ENCODE peak calls at places on chromosomes 16 and 17, in seven cellular contexts. U is IMR-90, I is mesenchymal stem cell, C is neuronal stem cell, R is mesendoderm, H is trophoblast cell, W is H1. Z is an unnamed sample.

GRCh38 chr17:34504814-34505484 is 74.4 kb upstream of the TMEM132E start:
- DNase-seq in U (no peak), I (no peak), R (no peak), C (no peak), H (no peak), W (no peak), Z (no peak)

GRCh38 chr17:57164814-57165213 is 79.8 kb downstream of the AKAP1 start:
- DNase-seq in I (no peak), W (no peak), H (peak), C (no peak), R (no peak), U (no peak), Z (no peak)

GRCh38 chr16:1983053-1983543 is 895 bp upstream of the GFER start:
- DNase-seq in W (no peak), I (no peak), U (no peak), R (no peak), C (no peak), H (no peak), Z (no peak)

GRCh38 chr16:89574681-89575246 is 794 bp upstream of the CPNE7 start:
- DNase-seq in R (peak), H (peak), W (no peak), U (peak), C (no peak), I (peak), Z (peak)

GRCh38 chr16:51166116-51166515 is 15.0 kb upstream of the SALL1 start:
- DNase-seq in H (no peak), C (no peak), W (no peak), U (no peak), R (no peak), I (no peak), Z (no peak)

GRCh38 chr16:84471966-84472365 is 32.5 kb downstream of the MEAK7 start:
- DNase-seq in H (no peak), C (no peak), U (no peak), W (no peak), I (no peak), R (no peak), Z (peak)

GRCh38 chr17:27296427-27296979 is 2.6 kb downstream of the WSB1 start:
- DNase-seq in R (no peak), H (peak), U (peak), I (peak), W (no peak), C (no peak), Z (no peak)

GRCh38 chr16:53176434-53176833 is 121.6 kb downstream of the CHD9 start:
- DNase-seq in W (no peak), R (no peak), C (no peak), U (no peak), H (no peak), I (no peak), Z (no peak)

GRCh38 chr17:72691601-72692000 is 400.9 kb downstream of the SLC39A11 start:
- DNase-seq in C (no peak), U (peak), R (no peak), H (no peak), W (no peak), I (no peak), Z (no peak)

GRCh38 chr17:7862692-7863437 is 5.1 kb downstream of the CYB5D1 start:
- DNase-seq in C (peak), R (peak), U (peak), I (peak), W (no peak), H (no peak), Z (peak)

GRCh38 chr16:89700649-89701424 is 668 bp downstream of the SPATA2L start:
- DNase-seq in U (peak), H (peak), W (no peak), C (no peak), I (peak), R (peak), Z (peak)

GRCh38 chr17:38336838-38337237 is 6.9 kb downstream of the GPR179 start:
- DNase-seq in C (no peak), R (no peak), U (no peak), W (no peak), I (no peak), H (no peak), Z (no peak)

GRCh38 chr16:12020007-12020406 is 43.5 kb downstream of the SNX29 start:
- DNase-seq in I (no peak), R (no peak), W (no peak), H (no peak), C (no peak), U (no peak), Z (no peak)

GRCh38 chr16:85563515-85564276 is 49.4 kb upstream of the GSE1 start:
- DNase-seq in W (no peak), I (peak), R (no peak), U (peak), H (no peak), C (no peak), Z (no peak)

GRCh38 chr17:14616508-14616907 is 315.6 kb downstream of the HS3ST3B1 start:
- DNase-seq in U (no peak), W (no peak), C (no peak), R (no peak), I (no peak), H (no peak), Z (no peak)

GRCh38 chr16:86509759-86510464 is 415 bp upstream of the FOXF1 start:
- DNase-seq in H (no peak), W (no peak), C (peak), R (peak), U (peak), I (peak), Z (peak)

GRCh38 chr16:47528431-47528830 is 67.3 kb downstream of the PHKB start:
- DNase-seq in R (no peak), H (no peak), C (no peak), U (peak), I (no peak), W (no peak), Z (no peak)

GRCh38 chr17:43998552-43998951 is 5.9 kb upstream of the NAGS start:
- DNase-seq in C (no peak), U (peak), H (no peak), R (no peak), I (no peak), W (no peak), Z (no peak)

GRCh38 chr17:14201087-14201486 is 35.6 kb downstream of the CDRT15 start:
- DNase-seq in H (no peak), C (no peak), R (no peak), U (peak), W (no peak), I (no peak), Z (no peak)

GRCh38 chr17:651596-651995 is 63.0 kb downstream of the VPS53 start:
- DNase-seq in I (no peak), H (no peak), U (no peak), R (no peak), C (no peak), W (no peak), Z (no peak)

GRCh38 chr16:3095869-3096268 is 3.2 kb downstream of the ZSCAN10 start:
- DNase-seq in R (peak), U (no peak), C (no peak), I (no peak), H (no peak), W (no peak), Z (no peak)

GRCh38 chr16:85129846-85130706 is 17.8 kb upstream of the CIBAR2 start:
- DNase-seq in U (peak), R (no peak), C (no peak), W (no peak), I (peak), H (no peak), Z (no peak)

GRCh38 chr17:28571255-28572122 is at the start of gene PIGS:
- DNase-seq in U (peak), R (peak), H (peak), C (peak), W (peak), I (peak), Z (peak)

GRCh38 chr17:73423806-73424205 is 112.0 kb upstream of the CDC42EP4 start:
- DNase-seq in R (no peak), W (no peak), I (no peak), H (no peak), C (no peak), U (no peak), Z (peak)

GRCh38 chr16:30985401-30986128 is 558 bp downstream of the HSD3B7 start:
- DNase-seq in W (no peak), H (peak), I (peak), C (no peak), R (peak), U (no peak), Z (peak)

GRCh38 chr17:52148288-52148968 is 10.1 kb downstream of the CA10 start:
- DNase-seq in W (no peak), C (no peak), U (no peak), R (no peak), I (no peak), H (no peak), Z (no peak)

GRCh38 chr16:51939371-51940005 is 607.5 kb downstream of the TOX3 start:
- DNase-seq in H (no peak), R (no peak), W (no peak), U (no peak), I (no peak), C (no peak), Z (no peak)

GRCh38 chr17:69577098-69577497 is 162.6 kb downstream of the MAP2K6 start:
- DNase-seq in W (no peak), C (no peak), I (no peak), H (no peak), R (no peak), U (no peak), Z (no peak)

GRCh38 chr17:42485680-42486079 is 27.0 kb downstream of the ATP6V0A1 start:
- DNase-seq in W (no peak), C (no peak), I (peak), R (no peak), U (no peak), H (no peak), Z (no peak)

GRCh38 chr16:80583466-80583865 is 42.7 kb downstream of the DYNLRB2 start:
- DNase-seq in R (no peak), H (peak), I (no peak), W (no peak), C (no peak), U (peak), Z (no peak)

GRCh38 chr17:9148908-9149536 is 127.7 kb downstream of the NTN1 start:
- DNase-seq in H (no peak), C (no peak), R (no peak), U (no peak), I (no peak), W (no peak), Z (no peak)

GRCh38 chr16:23408242-23409201 is 44.5 kb downstream of the COG7 start:
- DNase-seq in H (peak), I (peak), R (peak), C (peak), W (no peak), U (peak), Z (no peak)

GRCh38 chr17:21194688-21195087 is 19.3 kb downstream of the TMEM11 start:
- DNase-seq in U (peak), W (no peak), R (no peak), C (no peak), H (peak), I (no peak), Z (no peak)

GRCh38 chr17:46060461-46060860 is 61.4 kb downstream of the STH start:
- DNase-seq in C (no peak), I (no peak), U (no peak), H (no peak), R (no peak), W (no peak), Z (no peak)

GRCh38 chr17:27295945-27296344 is 2.0 kb downstream of the WSB1 start:
- DNase-seq in U (no peak), W (no peak), C (no peak), I (no peak), H (no peak), R (no peak), Z (no peak)

GRCh38 chr17:50350733-50351132 is 4.8 kb downstream of the XYLT2 start:
- DNase-seq in C (no peak), R (no peak), W (no peak), U (no peak), I (no peak), H (no peak), Z (no peak)

GRCh38 chr17:36850794-36851193 is 86.5 kb upstream of the LHX1 start:
- DNase-seq in W (no peak), I (peak), C (no peak), U (peak), H (no peak), R (peak), Z (no peak)

GRCh38 chr16:73290258-73290657 is 242.3 kb upstream of the ZFHX3 start:
- DNase-seq in W (no peak), U (no peak), I (no peak), H (no peak), C (no peak), R (no peak), Z (no peak)

DNA sequence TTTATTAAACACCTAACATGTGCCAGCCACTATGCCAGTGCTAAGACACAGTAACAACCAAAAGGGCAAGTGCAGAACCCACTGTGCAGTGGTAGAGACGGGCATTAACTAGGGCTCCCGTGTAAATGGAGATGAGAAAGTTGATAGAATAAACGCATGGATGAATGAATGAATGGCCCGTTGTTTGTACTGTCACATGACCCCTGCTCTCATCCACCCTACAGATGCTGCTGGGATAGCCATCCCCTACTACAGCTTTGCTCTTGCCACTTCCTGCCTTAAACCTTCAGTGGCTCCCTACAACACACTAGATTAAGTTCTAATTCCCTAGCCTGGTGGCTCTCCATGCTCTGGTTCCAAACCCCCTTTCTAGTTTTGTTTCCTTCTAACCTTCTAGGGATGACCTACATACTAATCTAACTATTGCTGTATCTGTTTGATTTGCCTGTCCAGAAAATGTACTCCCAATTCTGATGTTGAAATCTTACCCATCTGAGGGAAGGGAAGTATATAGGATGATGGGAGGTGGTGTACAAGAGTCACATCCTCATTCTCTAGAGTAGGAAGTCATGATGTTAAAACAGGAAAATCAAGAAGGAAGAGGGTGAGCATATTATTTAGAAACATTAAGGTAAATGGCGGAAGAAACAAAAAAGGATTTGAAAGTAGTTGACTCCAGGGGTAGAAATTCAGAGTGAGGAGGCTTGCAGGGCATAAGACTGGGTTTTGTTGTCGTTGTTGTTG is 11.4 kb upstream of the TNRC6C start:
- DNase-seq in I (no peak), U (no peak), W (no peak), R (no peak), H (no peak), C (no peak), Z (no peak)
- H3K18ac ChIP-seq in I (no peak), U (no peak), W (no peak), R (no peak), H (no peak), C (no peak), Z (no peak)

GRCh38 chr17:70881093-70881492 is 711.8 kb downstream of the KCNJ2 start:
- DNase-seq in W (no peak), C (no peak), R (no peak), U (no peak), H (no peak), I (no peak), Z (no peak)

GRCh38 chr17:70891301-70891700 is 722.0 kb downstream of the KCNJ2 start:
- DNase-seq in U (no peak), W (no peak), H (no peak), R (no peak), I (no peak), C (no peak), Z (no peak)

GRCh38 chr17:70892527-70892926 is 723.2 kb downstream of the KCNJ2 start:
- DNase-seq in H (no peak), W (no peak), U (no peak), C (no peak), I (no peak), R (no peak), Z (no peak)

GRCh38 chr17:70882504-70882903 is 713.2 kb downstream of the KCNJ2 start:
- DNase-seq in C (no peak), U (no peak), W (no peak), I (no peak), R (peak), H (no peak), Z (peak)

DNA sequence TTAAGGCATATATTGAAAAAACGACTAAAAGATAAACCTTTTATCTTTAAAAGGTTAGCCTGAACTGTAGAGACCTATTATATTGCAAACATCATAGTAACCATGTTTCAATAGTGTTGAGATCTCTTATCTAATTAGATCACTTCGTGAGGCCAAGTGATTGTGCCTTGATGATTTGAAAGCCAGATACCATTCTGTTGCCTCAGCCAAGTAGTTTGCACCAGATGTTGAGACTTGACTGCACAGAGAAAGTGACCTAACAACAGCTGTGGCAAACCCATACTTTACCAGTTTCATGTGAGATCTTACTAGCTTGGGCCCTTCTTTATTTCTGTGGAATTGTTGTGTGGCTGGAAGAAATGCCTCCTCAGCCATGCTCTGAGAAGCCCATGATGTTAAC is 717.3 kb downstream of the KCNJ2 start:
- DNase-seq in H (no peak), R (peak), C (no peak), I (no peak), W (no peak), U (no peak), Z (no peak)
- H3K18ac ChIP-seq in H (no peak), R (no peak), C (no peak), I (no peak), W (no peak), U (no peak), Z (no peak)

GRCh38 chr17:49045376-49045775 is 48.2 kb downstream of the IGF2BP1 start:
- DNase-seq in I (no peak), C (no peak), H (no peak), R (no peak), U (peak), W (no peak), Z (no peak)
- H3K18ac ChIP-seq in I (no peak), C (no peak), H (no peak), R (no peak), U (no peak), W (no peak), Z (no peak)

DNA sequence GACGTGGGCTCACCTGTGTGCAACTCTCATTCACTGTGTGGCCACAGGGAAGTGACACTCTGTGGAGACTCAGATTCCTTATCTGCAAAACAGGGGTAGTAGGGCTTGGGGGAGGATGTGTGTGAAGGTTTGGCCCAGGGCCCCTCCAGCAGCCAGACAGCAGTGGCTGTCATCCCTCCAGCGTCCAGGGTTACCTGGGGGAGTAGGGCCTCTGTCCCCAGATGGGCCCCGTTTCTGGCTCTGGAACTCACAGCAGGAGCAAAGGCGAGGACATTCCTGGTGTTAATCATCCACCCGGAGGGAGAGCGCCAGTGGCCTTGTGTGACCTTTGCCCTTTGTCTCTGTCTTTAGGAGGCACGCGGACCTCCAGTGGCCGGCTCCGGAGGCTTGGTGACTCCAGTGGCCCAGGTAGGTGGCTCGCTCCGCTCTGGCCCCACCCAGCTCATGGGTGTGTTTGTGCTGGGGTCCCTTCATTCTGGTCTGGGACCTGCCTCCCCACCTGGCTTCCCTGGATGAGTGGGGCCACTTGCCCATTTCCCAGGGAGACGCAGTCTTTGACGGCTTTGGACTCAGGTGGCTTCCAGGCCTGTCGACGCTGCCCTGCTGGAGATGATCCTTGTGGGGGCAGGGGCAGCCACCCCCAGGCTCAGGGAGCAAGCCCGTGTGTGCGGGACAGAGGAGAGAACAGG is 166.2 kb downstream of the SEC14L1 start:
- DNase-seq in H (peak), R (no peak), I (no peak), C (no peak), U (no peak), W (no peak), Z (no peak)
- H3K18ac ChIP-seq in H (no peak), R (no peak), I (no peak), C (peak), U (no peak), W (no peak), Z (no peak)

GRCh38 chr16:14131774-14132695 is 60.9 kb downstream of the MRTFB start:
- DNase-seq in W (no peak), R (no peak), U (peak), H (no peak), I (peak), C (no peak), Z (no peak)
- H3K18ac ChIP-seq in W (no peak), R (no peak), U (no peak), H (no peak), I (no peak), C (no peak), Z (no peak)

DNA sequence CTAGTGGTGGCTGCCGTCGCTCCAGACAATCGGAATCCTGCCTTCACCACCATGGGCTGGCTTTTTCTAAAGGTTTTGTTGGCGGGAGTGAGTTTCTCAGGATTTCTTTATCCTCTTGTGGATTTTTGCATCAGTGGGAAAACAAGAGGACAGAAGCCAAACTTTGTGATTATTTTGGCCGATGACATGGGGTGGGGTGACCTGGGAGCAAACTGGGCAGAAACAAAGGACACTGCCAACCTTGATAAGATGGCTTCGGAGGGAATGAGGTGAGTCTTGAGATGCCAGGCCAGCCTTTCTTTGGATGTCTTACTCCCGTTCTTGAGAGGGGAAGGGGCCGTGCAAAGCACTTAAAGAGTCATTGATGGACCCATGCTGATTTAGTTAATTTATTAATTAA is 16.1 kb downstream of the ARSG start:
- DNase-seq in U (no peak), R (no peak), H (no peak), W (no peak), I (no peak), C (no peak), Z (no peak)
- H3K18ac ChIP-seq in U (no peak), R (no peak), H (no peak), W (no peak), I (no peak), C (no peak), Z (no peak)

GRCh38 chr17:71681427-71682173 is 439.2 kb upstream of the SOX9 start:
- DNase-seq in U (no peak), R (no peak), W (no peak), C (no peak), H (no peak), I (no peak), Z (no peak)
- H3K18ac ChIP-seq in U (no peak), R (no peak), W (no peak), C (no peak), H (no peak), I (no peak), Z (no peak)

DNA sequence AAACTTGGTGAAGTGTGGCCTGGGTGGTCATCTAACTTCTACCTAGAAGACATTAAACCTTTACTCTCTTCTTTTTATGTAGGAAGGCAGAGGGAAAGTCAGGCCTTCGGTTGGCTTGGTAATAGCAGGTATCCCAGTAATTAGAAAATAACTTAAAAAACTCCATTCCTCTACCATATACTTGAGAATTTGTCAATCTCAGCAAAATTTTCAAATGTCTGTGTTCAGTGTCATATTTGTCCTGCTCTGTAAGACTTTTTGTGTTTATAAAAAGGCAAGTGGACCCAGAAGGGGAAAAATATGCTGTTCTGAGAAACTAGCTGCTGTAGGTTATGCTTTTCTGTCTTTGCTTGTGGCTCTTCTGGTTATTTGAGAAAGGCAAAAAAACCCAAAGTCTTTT is 5.8 kb downstream of the HMOX2 start:
- DNase-seq in C (no peak), R (no peak), U (no peak), I (no peak), W (no peak), H (no peak), Z (no peak)
- H3K18ac ChIP-seq in C (no peak), R (no peak), U (no peak), I (no peak), W (no peak), H (no peak), Z (no peak)

Z was measured in H9.